ENCODE peak calls at places on chromosomes 12 and 14, in nine cellular contexts. One of them, this sample, is unnamed.
A peak's percentile ranks its signal among the peaks of the same experiment; 100 is the strongest.

GRCh38 chr12:12182926-12183325 is 83.9 kb downstream of the LRP6 start:
- DNase-seq in H4: no peak
- DNase-seq in GM12865: no peak
- DNase-seq in activated CD4-positive, alpha-beta T cell treated with anti-CD3 and anti-CD28 coated beads, Interleukin-2, amount 50 U/mL, for 1 hour: no peak
- DNase-seq in Right ventricle myocardium superior: no peak
- DNase-seq in activated T-helper 9 cell treated with anti-CD3 and anti-CD28 coated beads, Interleukin-2, amount 50 U/mL, for 16 hours: no peak
- DNase-seq in GM19239: no peak
- DNase-seq in HuH-7: no peak
- DNase-seq in AML-193: no peak
- DNase-seq in this sample: peak; percentile 54

GRCh38 chr14:64502476-64503183 is 1.0 kb downstream of the ZBTB25 start:
- DNase-seq in GM12865: peak; percentile 46
- DNase-seq in activated T-helper 9 cell treated with anti-CD3 and anti-CD28 coated beads, Interleukin-2, amount 50 U/mL, for 16 hours: no peak
- DNase-seq in HuH-7: no peak
- DNase-seq in Right ventricle myocardium superior: no peak
- DNase-seq in H4: no peak
- DNase-seq in AML-193: no peak
- DNase-seq in activated CD4-positive, alpha-beta T cell treated with anti-CD3 and anti-CD28 coated beads, Interleukin-2, amount 50 U/mL, for 1 hour: peak; percentile 16
- DNase-seq in GM19239: no peak
- DNase-seq in this sample: peak; percentile 30

GRCh38 chr12:117854339-117855012 is 114.3 kb downstream of the KSR2 start:
- DNase-seq in Right ventricle myocardium superior: no peak
- DNase-seq in activated CD4-positive, alpha-beta T cell treated with anti-CD3 and anti-CD28 coated beads, Interleukin-2, amount 50 U/mL, for 1 hour: peak; percentile 22
- DNase-seq in H4: peak; percentile 64
- DNase-seq in GM12865: peak; percentile 60
- DNase-seq in HuH-7: peak; percentile 46
- DNase-seq in GM19239: peak; percentile 29
- DNase-seq in activated T-helper 9 cell treated with anti-CD3 and anti-CD28 coated beads, Interleukin-2, amount 50 U/mL, for 16 hours: no peak
- DNase-seq in AML-193: peak; percentile 14
- DNase-seq in this sample: peak; percentile 40

GRCh38 chr14:52977798-52978197 is 26.9 kb upstream of the FERMT2 start:
- DNase-seq in H4: no peak
- DNase-seq in Right ventricle myocardium superior: no peak
- DNase-seq in GM12865: no peak
- DNase-seq in GM19239: no peak
- DNase-seq in HuH-7: no peak
- DNase-seq in activated T-helper 9 cell treated with anti-CD3 and anti-CD28 coated beads, Interleukin-2, amount 50 U/mL, for 16 hours: no peak
- DNase-seq in activated CD4-positive, alpha-beta T cell treated with anti-CD3 and anti-CD28 coated beads, Interleukin-2, amount 50 U/mL, for 1 hour: no peak
- DNase-seq in AML-193: no peak
- DNase-seq in this sample: no peak

GRCh38 chr12:59973515-59973914 is 377.7 kb downstream of the SLC16A7 start:
- DNase-seq in activated CD4-positive, alpha-beta T cell treated with anti-CD3 and anti-CD28 coated beads, Interleukin-2, amount 50 U/mL, for 1 hour: no peak
- DNase-seq in H4: peak; percentile 41
- DNase-seq in Right ventricle myocardium superior: no peak
- DNase-seq in activated T-helper 9 cell treated with anti-CD3 and anti-CD28 coated beads, Interleukin-2, amount 50 U/mL, for 16 hours: no peak
- DNase-seq in GM12865: no peak
- DNase-seq in GM19239: no peak
- DNase-seq in HuH-7: no peak
- DNase-seq in AML-193: no peak
- DNase-seq in this sample: no peak

GRCh38 chr12:115403689-115404088 is 719.7 kb upstream of the TBX3 start:
- DNase-seq in activated CD4-positive, alpha-beta T cell treated with anti-CD3 and anti-CD28 coated beads, Interleukin-2, amount 50 U/mL, for 1 hour: no peak
- DNase-seq in HuH-7: no peak
- DNase-seq in H4: no peak
- DNase-seq in GM19239: no peak
- DNase-seq in Right ventricle myocardium superior: no peak
- DNase-seq in activated T-helper 9 cell treated with anti-CD3 and anti-CD28 coated beads, Interleukin-2, amount 50 U/mL, for 16 hours: no peak
- DNase-seq in GM12865: no peak
- DNase-seq in AML-193: no peak
- DNase-seq in this sample: no peak

GRCh38 chr14:62162998-62163589 is 400.9 kb downstream of the SNAPC1 start:
- DNase-seq in Right ventricle myocardium superior: no peak
- DNase-seq in activated T-helper 9 cell treated with anti-CD3 and anti-CD28 coated beads, Interleukin-2, amount 50 U/mL, for 16 hours: no peak
- DNase-seq in H4: peak; percentile 53
- DNase-seq in GM12865: peak; percentile 30
- DNase-seq in activated CD4-positive, alpha-beta T cell treated with anti-CD3 and anti-CD28 coated beads, Interleukin-2, amount 50 U/mL, for 1 hour: no peak
- DNase-seq in GM19239: peak; percentile 20
- DNase-seq in HuH-7: peak; percentile 28
- DNase-seq in AML-193: peak; percentile 4
- DNase-seq in this sample: peak; percentile 64

GRCh38 chr12:78885466-78885865 is 20.9 kb downstream of the SYT1 start:
- DNase-seq in HuH-7: no peak
- DNase-seq in AML-193: no peak
- DNase-seq in H4: no peak
- DNase-seq in activated CD4-positive, alpha-beta T cell treated with anti-CD3 and anti-CD28 coated beads, Interleukin-2, amount 50 U/mL, for 1 hour: no peak
- DNase-seq in Right ventricle myocardium superior: no peak
- DNase-seq in GM12865: no peak
- DNase-seq in GM19239: no peak
- DNase-seq in activated T-helper 9 cell treated with anti-CD3 and anti-CD28 coated beads, Interleukin-2, amount 50 U/mL, for 16 hours: no peak
- DNase-seq in this sample: no peak

GRCh38 chr12:49342066-49342913 is 4.4 kb upstream of the DNAJC22 start:
- DNase-seq in Right ventricle myocardium superior: peak; percentile 83
- DNase-seq in GM12865: peak; percentile 88
- DNase-seq in GM19239: peak; percentile 88
- DNase-seq in HuH-7: peak; percentile 98
- DNase-seq in H4: peak; percentile 37
- DNase-seq in activated CD4-positive, alpha-beta T cell treated with anti-CD3 and anti-CD28 coated beads, Interleukin-2, amount 50 U/mL, for 1 hour: peak; percentile 67
- DNase-seq in activated T-helper 9 cell treated with anti-CD3 and anti-CD28 coated beads, Interleukin-2, amount 50 U/mL, for 16 hours: peak; percentile 68
- DNase-seq in AML-193: no peak
- DNase-seq in this sample: peak; percentile 95

GRCh38 chr12:3673960-3674708 is 78.8 kb downstream of the CRACR2A start:
- DNase-seq in GM19239: no peak
- DNase-seq in H4: no peak
- DNase-seq in activated T-helper 9 cell treated with anti-CD3 and anti-CD28 coated beads, Interleukin-2, amount 50 U/mL, for 16 hours: no peak
- DNase-seq in activated CD4-positive, alpha-beta T cell treated with anti-CD3 and anti-CD28 coated beads, Interleukin-2, amount 50 U/mL, for 1 hour: no peak
- DNase-seq in GM12865: no peak
- DNase-seq in Right ventricle myocardium superior: no peak
- DNase-seq in HuH-7: no peak
- DNase-seq in AML-193: no peak
- DNase-seq in this sample: no peak

GRCh38 chr12:46110220-46110700 is 119.9 kb upstream of the SCAF11 start:
- DNase-seq in GM12865: no peak
- DNase-seq in GM19239: no peak
- DNase-seq in activated T-helper 9 cell treated with anti-CD3 and anti-CD28 coated beads, Interleukin-2, amount 50 U/mL, for 16 hours: no peak
- DNase-seq in HuH-7: no peak
- DNase-seq in Right ventricle myocardium superior: peak; percentile 61
- DNase-seq in activated CD4-positive, alpha-beta T cell treated with anti-CD3 and anti-CD28 coated beads, Interleukin-2, amount 50 U/mL, for 1 hour: no peak
- DNase-seq in AML-193: no peak
- DNase-seq in H4: no peak
- DNase-seq in this sample: no peak

GRCh38 chr14:76673261-76673660 is 88.0 kb upstream of the VASH1 start:
- DNase-seq in AML-193: no peak
- DNase-seq in activated CD4-positive, alpha-beta T cell treated with anti-CD3 and anti-CD28 coated beads, Interleukin-2, amount 50 U/mL, for 1 hour: no peak
- DNase-seq in activated T-helper 9 cell treated with anti-CD3 and anti-CD28 coated beads, Interleukin-2, amount 50 U/mL, for 16 hours: no peak
- DNase-seq in HuH-7: no peak
- DNase-seq in GM19239: no peak
- DNase-seq in H4: no peak
- DNase-seq in Right ventricle myocardium superior: no peak
- DNase-seq in GM12865: no peak
- DNase-seq in this sample: no peak